ENCODE peak calls at places on chromosomes 16 and 17, in ten cellular contexts. One of them, this sample, is unnamed.

GRCh38 chr16:55495616-55496289 is 13.1 kb upstream of the LPCAT2 start:
- DNase-seq in CD8-positive, alpha-beta memory T cell: no peak
- DNase-seq in ACHN: no peak
- DNase-seq in LoVo: no peak
- DNase-seq in AG04450: no peak
- DNase-seq in osteocyte: no peak
- DNase-seq in GOT3: no peak
- DNase-seq in T-helper 2 cell treated with Interferon-gamma antibody and Interleukin-4, amounts not matched to agents 5 μg/mL and 100 μg/mL, for 36 hours: no peak
- DNase-seq in activated CD4-positive, alpha-beta T cell treated with anti-CD3 and anti-CD28 coated beads, Interleukin-2, amount 50 U/mL, for 1 hour: no peak
- DNase-seq in IMR-90: peak
- DNase-seq in this sample: no peak

GRCh38 chr16:69501956-69502457 is 63.8 kb upstream of the NFAT5 start:
- DNase-seq in CD8-positive, alpha-beta memory T cell: no peak
- DNase-seq in LoVo: no peak
- DNase-seq in AG04450: no peak
- DNase-seq in ACHN: peak
- DNase-seq in GOT3: no peak
- DNase-seq in osteocyte: no peak
- DNase-seq in activated CD4-positive, alpha-beta T cell treated with anti-CD3 and anti-CD28 coated beads, Interleukin-2, amount 50 U/mL, for 1 hour: no peak
- DNase-seq in IMR-90: no peak
- DNase-seq in T-helper 2 cell treated with Interferon-gamma antibody and Interleukin-4, amounts not matched to agents 5 μg/mL and 100 μg/mL, for 36 hours: no peak
- DNase-seq in this sample: no peak

GRCh38 chr16:898761-899677 is 71.8 kb downstream of the LMF1 start:
- DNase-seq in IMR-90: no peak
- DNase-seq in osteocyte: no peak
- DNase-seq in CD8-positive, alpha-beta memory T cell: no peak
- DNase-seq in GOT3: no peak
- DNase-seq in LoVo: no peak
- DNase-seq in AG04450: no peak
- DNase-seq in ACHN: no peak
- DNase-seq in activated CD4-positive, alpha-beta T cell treated with anti-CD3 and anti-CD28 coated beads, Interleukin-2, amount 50 U/mL, for 1 hour: no peak
- DNase-seq in T-helper 2 cell treated with Interferon-gamma antibody and Interleukin-4, amounts not matched to agents 5 μg/mL and 100 μg/mL, for 36 hours: no peak
- DNase-seq in this sample: no peak

GRCh38 chr16:15038689-15039088 is 17.2 kb downstream of the NTAN1 start:
- DNase-seq in activated CD4-positive, alpha-beta T cell treated with anti-CD3 and anti-CD28 coated beads, Interleukin-2, amount 50 U/mL, for 1 hour: no peak
- DNase-seq in IMR-90: no peak
- DNase-seq in CD8-positive, alpha-beta memory T cell: no peak
- DNase-seq in T-helper 2 cell treated with Interferon-gamma antibody and Interleukin-4, amounts not matched to agents 5 μg/mL and 100 μg/mL, for 36 hours: no peak
- DNase-seq in ACHN: no peak
- DNase-seq in GOT3: no peak
- DNase-seq in LoVo: no peak
- DNase-seq in osteocyte: no peak
- DNase-seq in AG04450: no peak
- DNase-seq in this sample: no peak

GRCh38 chr17:65170839-65171238 is 33.7 kb downstream of the RGS9 start:
- DNase-seq in ACHN: no peak
- DNase-seq in IMR-90: peak
- DNase-seq in LoVo: no peak
- DNase-seq in T-helper 2 cell treated with Interferon-gamma antibody and Interleukin-4, amounts not matched to agents 5 μg/mL and 100 μg/mL, for 36 hours: no peak
- DNase-seq in GOT3: no peak
- DNase-seq in osteocyte: no peak
- DNase-seq in AG04450: no peak
- DNase-seq in CD8-positive, alpha-beta memory T cell: no peak
- DNase-seq in activated CD4-positive, alpha-beta T cell treated with anti-CD3 and anti-CD28 coated beads, Interleukin-2, amount 50 U/mL, for 1 hour: no peak
- DNase-seq in this sample: no peak

GRCh38 chr16:64051826-64052225 is 1070.0 kb downstream of the CDH11 start:
- DNase-seq in GOT3: no peak
- DNase-seq in IMR-90: no peak
- DNase-seq in ACHN: peak
- DNase-seq in AG04450: no peak
- DNase-seq in CD8-positive, alpha-beta memory T cell: no peak
- DNase-seq in activated CD4-positive, alpha-beta T cell treated with anti-CD3 and anti-CD28 coated beads, Interleukin-2, amount 50 U/mL, for 1 hour: no peak
- DNase-seq in LoVo: no peak
- DNase-seq in T-helper 2 cell treated with Interferon-gamma antibody and Interleukin-4, amounts not matched to agents 5 μg/mL and 100 μg/mL, for 36 hours: no peak
- DNase-seq in osteocyte: no peak
- DNase-seq in this sample: peak

GRCh38 chr16:50207652-50208051 is 54.5 kb downstream of the TENT4B start:
- DNase-seq in activated CD4-positive, alpha-beta T cell treated with anti-CD3 and anti-CD28 coated beads, Interleukin-2, amount 50 U/mL, for 1 hour: no peak
- DNase-seq in LoVo: no peak
- DNase-seq in AG04450: no peak
- DNase-seq in IMR-90: peak
- DNase-seq in ACHN: peak
- DNase-seq in CD8-positive, alpha-beta memory T cell: no peak
- DNase-seq in GOT3: no peak
- DNase-seq in T-helper 2 cell treated with Interferon-gamma antibody and Interleukin-4, amounts not matched to agents 5 μg/mL and 100 μg/mL, for 36 hours: no peak
- DNase-seq in osteocyte: no peak
- DNase-seq in this sample: no peak

GRCh38 chr17:82242977-82243647 is 14.3 kb downstream of the SLC16A3 start:
- DNase-seq in AG04450: peak
- DNase-seq in osteocyte: no peak
- DNase-seq in T-helper 2 cell treated with Interferon-gamma antibody and Interleukin-4, amounts not matched to agents 5 μg/mL and 100 μg/mL, for 36 hours: no peak
- DNase-seq in GOT3: no peak
- DNase-seq in activated CD4-positive, alpha-beta T cell treated with anti-CD3 and anti-CD28 coated beads, Interleukin-2, amount 50 U/mL, for 1 hour: no peak
- DNase-seq in IMR-90: peak
- DNase-seq in ACHN: no peak
- DNase-seq in CD8-positive, alpha-beta memory T cell: no peak
- DNase-seq in LoVo: no peak
- DNase-seq in this sample: no peak

GRCh38 chr16:11738742-11739544 is 3.7 kb downstream of the TXNDC11 start:
- DNase-seq in osteocyte: no peak
- DNase-seq in ACHN: no peak
- DNase-seq in LoVo: no peak
- DNase-seq in T-helper 2 cell treated with Interferon-gamma antibody and Interleukin-4, amounts not matched to agents 5 μg/mL and 100 μg/mL, for 36 hours: no peak
- DNase-seq in activated CD4-positive, alpha-beta T cell treated with anti-CD3 and anti-CD28 coated beads, Interleukin-2, amount 50 U/mL, for 1 hour: no peak
- DNase-seq in CD8-positive, alpha-beta memory T cell: no peak
- DNase-seq in IMR-90: no peak
- DNase-seq in GOT3: no peak
- DNase-seq in AG04450: no peak
- DNase-seq in this sample: no peak

GRCh38 chr17:18250259-18250658 is 8.3 kb downstream of the FLII start:
- DNase-seq in GOT3: no peak
- DNase-seq in LoVo: no peak
- DNase-seq in AG04450: no peak
- DNase-seq in CD8-positive, alpha-beta memory T cell: no peak
- DNase-seq in ACHN: no peak
- DNase-seq in osteocyte: no peak
- DNase-seq in T-helper 2 cell treated with Interferon-gamma antibody and Interleukin-4, amounts not matched to agents 5 μg/mL and 100 μg/mL, for 36 hours: no peak
- DNase-seq in IMR-90: no peak
- DNase-seq in activated CD4-positive, alpha-beta T cell treated with anti-CD3 and anti-CD28 coated beads, Interleukin-2, amount 50 U/mL, for 1 hour: no peak
- DNase-seq in this sample: no peak